ENCODE peak calls at places on chromosomes 13 and 19, in five cellular contexts. S, D, U, Y and J are unnamed samples.

GRCh38 chr19:33513424-33513823 is 8.2 kb downstream of the PEPD start:
- DNase-seq in S (no peak), D (no peak), U (no peak), Y (no peak), J (no peak)

GRCh38 chr13:99323488-99323887 is 16.3 kb upstream of the GPR183 start:
- DNase-seq in S (no peak), D (no peak), U (no peak), Y (no peak), J (no peak)

GRCh38 chr13:52195052-52195837 is 35.8 kb upstream of the NEK3 start:
- DNase-seq in S (peak), D (peak), U (peak), Y (peak), J (peak)

GRCh38 chr19:4374451-4375163 is 25.7 kb downstream of the SH3GL1 start:
- DNase-seq in S (no peak), D (peak), U (peak), Y (peak), J (peak)

GRCh38 chr13:20901668-20902437 is 693 bp downstream of the XPO4 start:
- DNase-seq in S (no peak), D (no peak), U (peak), Y (peak), J (peak)

GRCh38 chr19:10748195-10748923 is 30.5 kb downstream of the DNM2 start:
- DNase-seq in S (no peak), D (no peak), U (peak), Y (no peak), J (no peak)

GRCh38 chr19:5456130-5456835 is 1.1 kb downstream of the ZNRF4 start:
- DNase-seq in S (no peak), D (no peak), U (no peak), Y (no peak), J (no peak)

GRCh38 chr13:48123827-48124226 is 28.9 kb upstream of the MED4 start:
- DNase-seq in S (no peak), D (peak), U (no peak), Y (no peak), J (no peak)

GRCh38 chr19:46624958-46625661 is at the start of gene PTGIR:
- DNase-seq in S (peak), D (peak), U (no peak), Y (no peak), J (peak)

GRCh38 chr19:45095496-45096413 is 2.8 kb downstream of the PPP1R37 start:
- DNase-seq in S (no peak), D (no peak), U (no peak), Y (no peak), J (no peak)

GRCh38 chr13:79096099-79096498 is 310.0 kb downstream of the RBM26 start:
- DNase-seq in S (no peak), D (no peak), U (no peak), Y (no peak), J (no peak)

GRCh38 chr19:49528211-49528771 is 488 bp downstream of the RCN3 start:
- DNase-seq in S (no peak), D (no peak), U (no peak), Y (peak), J (peak)

GRCh38 chr13:80273717-80274116 is 67.2 kb downstream of the SPRY2 start:
- DNase-seq in S (no peak), D (no peak), U (no peak), Y (no peak), J (no peak)

GRCh38 chr19:42178791-42179500 is 38.5 kb downstream of the DEDD2 start:
- DNase-seq in S (no peak), D (no peak), U (no peak), Y (no peak), J (no peak)

GRCh38 chr19:44476559-44477408 is 23.5 kb downstream of the ZNF180 start:
- DNase-seq in S (no peak), D (no peak), U (no peak), Y (no peak), J (peak)

GRCh38 chr19:53156888-53157287 is 2.0 kb downstream of the ZNF347 start:
- DNase-seq in S (no peak), D (no peak), U (no peak), Y (no peak), J (no peak)
- H3K4me3 ChIP-seq in S (no peak), D (no peak), U (no peak), Y (no peak), J (no peak)

DNA sequence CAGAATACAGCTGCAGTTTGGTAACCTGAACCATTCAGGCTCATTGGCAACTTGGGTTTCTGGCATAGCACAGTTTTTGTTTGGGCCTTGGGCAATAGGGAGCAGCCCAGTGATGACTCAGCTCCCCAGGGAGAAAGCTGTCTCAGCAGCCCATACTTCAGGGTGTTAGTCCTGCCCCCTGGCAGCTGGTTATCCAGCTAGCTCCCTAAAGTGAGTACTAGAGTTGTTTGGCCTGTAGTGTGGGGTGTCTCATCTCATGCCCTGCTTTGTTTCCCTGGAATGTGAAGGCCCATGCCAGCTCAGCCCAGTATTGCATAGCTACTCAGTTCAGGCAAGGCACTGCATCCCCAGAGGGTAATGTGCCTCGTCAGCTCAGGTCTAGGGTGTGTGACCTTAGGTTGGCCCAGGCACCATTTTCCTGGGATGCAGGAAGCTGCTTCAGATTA is 18.2 kb upstream of the ZNF543 start:
- DNase-seq in S (peak), D (peak), U (no peak), Y (no peak), J (peak)
- TF ChIP-seq CTCF in S (no peak), D (no peak), U (no peak), Y (no peak), J (no peak)

GRCh38 chr19:7829162-7829520 is 877 bp upstream of the EVI5L start:
- DNase-seq in S (no peak), D (no peak), U (no peak), Y (no peak), J (no peak)
- H3K4me3 ChIP-seq in S (peak), D (no peak), U (peak), Y (peak), J (peak)

DNA sequence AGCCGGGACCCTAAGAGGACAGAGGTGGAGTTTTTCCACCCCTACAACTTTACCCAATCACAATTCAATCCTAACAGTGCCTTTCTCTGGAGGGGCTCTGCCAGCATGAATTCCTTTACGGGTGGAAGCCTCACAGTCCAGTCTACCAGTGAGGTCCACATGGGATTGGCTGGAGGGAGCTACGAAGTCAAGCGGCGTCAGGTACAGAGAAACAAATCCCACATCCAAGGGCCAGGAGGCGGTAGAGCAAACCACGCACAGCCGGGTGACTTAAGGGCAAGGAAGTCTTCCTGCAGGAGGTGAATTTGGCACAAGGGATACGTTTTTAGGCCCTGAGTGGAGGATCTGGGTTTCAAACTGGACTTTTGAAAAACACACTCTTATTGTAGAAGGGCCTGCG is 199.6 kb downstream of the UQCRFS1 start:
- DNase-seq in S (no peak), D (no peak), U (no peak), Y (no peak), J (no peak)
- TF ChIP-seq CTCF in S (no peak), D (no peak), U (no peak), Y (no peak), J (no peak)